ENCODE peak calls at places on chromosomes 2 and 18, in six cellular contexts. B, P, T, F, H and O are unnamed samples. For H3K9me2, the result is how much of the 10 kb centered on the place peaks cover.

GRCh38 chr18:5668087-5668715 is 124.4 kb upstream of the EPB41L3 start:
- DNase-seq in F (no peak), B (no peak), P (no peak), T (no peak), H (no peak), O (no peak)

GRCh38 chr2:219497495-219498279 is 1.0 kb upstream of the GMPPA start:
- DNase-seq in H (peak), F (peak), B (peak), P (peak), T (no peak), O (no peak)

GRCh38 chr2:237774811-237775553 is 23.6 kb upstream of the RBM44 start:
- DNase-seq in H (peak), P (peak), F (peak), T (peak), B (peak), O (peak)

GRCh38 chr18:68660355-68661183 is 54.3 kb downstream of the TMX3 start:
- DNase-seq in B (peak), F (peak), T (peak), P (peak), H (peak), O (peak)

GRCh38 chr2:158497486-158497885 is 40.7 kb downstream of the PKP4 start:
- DNase-seq in F (peak), T (no peak), H (no peak), B (no peak), P (peak), O (no peak)

GRCh38 chr2:44233450-44234128 is 41.7 kb upstream of the SLC3A1 start:
- DNase-seq in H (no peak), F (peak), T (no peak), P (peak), B (peak), O (no peak)

GRCh38 chr2:159960413-159960812 is 102.0 kb downstream of the PLA2R1 start:
- DNase-seq in B (no peak), H (peak), P (peak), T (no peak), F (peak), O (no peak)

GRCh38 chr2:207503234-207503633 is 26.5 kb upstream of the CREB1 start:
- DNase-seq in P (no peak), B (no peak), H (no peak), F (peak), T (no peak), O (no peak)

GRCh38 chr2:139529045-139529444 is 748.9 kb upstream of the NXPH2 start:
- DNase-seq in F (no peak), H (no peak), P (no peak), B (peak), T (no peak), O (no peak)

GRCh38 chr2:86054539-86055082 is 51.1 kb downstream of the POLR1A start:
- DNase-seq in B (no peak), F (no peak), P (no peak), H (no peak), T (no peak), O (no peak)

GRCh38 chr2:239397856-239398470 is 2.9 kb downstream of the HDAC4 start:
- DNase-seq in F (no peak), P (no peak), H (no peak), B (no peak), T (no peak), O (no peak)

GRCh38 chr18:13216092-13216582 is 2.4 kb upstream of the LDLRAD4 start:
- DNase-seq in T (peak), F (peak), H (peak), P (peak), B (peak), O (peak)

GRCh38 chr2:48356701-48357322 is 173.1 kb upstream of the STON1 start:
- DNase-seq in T (peak), H (no peak), P (no peak), F (no peak), B (peak), O (peak)

GRCh38 chr2:46829240-46829970 is 86.2 kb downstream of the MCFD2 start:
- DNase-seq in B (no peak), H (no peak), F (no peak), T (no peak), P (no peak), O (no peak)

GRCh38 chr2:1970341-1970740 is 226.0 kb upstream of the PXDN start:
- DNase-seq in P (no peak), T (no peak), H (no peak), B (no peak), F (no peak), O (no peak)

GRCh38 chr2:240481720-240482119 is 46.3 kb downstream of the GPC1 start:
- DNase-seq in B (peak), F (no peak), T (no peak), H (no peak), P (no peak), O (no peak)

GRCh38 chr2:134139615-134140014 is 114.3 kb upstream of the MGAT5 start:
- DNase-seq in T (no peak), P (peak), F (no peak), H (no peak), B (no peak), O (no peak)

GRCh38 chr2:176931588-176932563 is 280.7 kb upstream of the HNRNPA3 start:
- DNase-seq in T (peak), B (peak), H (peak), P (peak), F (peak), O (no peak)

GRCh38 chr2:154692927-154693326 is 5.6 kb upstream of the KCNJ3 start:
- DNase-seq in P (peak), H (peak), B (no peak), F (peak), T (no peak), O (no peak)

GRCh38 chr2:110853516-110853915 is 121.1 kb downstream of the ACOXL start:
- DNase-seq in H (peak), B (no peak), F (peak), P (peak), T (peak), O (peak)

GRCh38 chr2:20185176-20186022 is 39.5 kb downstream of the SDC1 start:
- DNase-seq in F (no peak), H (no peak), P (peak), B (no peak), T (no peak), O (no peak)

GRCh38 chr2:118047273-118047898 is 33.5 kb upstream of the CCDC93 start:
- DNase-seq in H (no peak), B (no peak), F (peak), T (no peak), P (peak), O (peak)

GRCh38 chr2:181656450-181657261 is at the start of gene CERKL:
- DNase-seq in P (peak), B (peak), F (peak), T (peak), H (peak), O (peak)

GRCh38 chr2:61889212-61889956 is 928 bp upstream of the CCT4 start:
- DNase-seq in H (no peak), T (no peak), B (no peak), F (no peak), P (no peak), O (no peak)
- H3K9ac ChIP-seq in H (peak), T (no peak), B (peak), F (peak), P (peak), O (peak)

GRCh38 chr18:58309099-58309498 is 265.1 kb downstream of the NEDD4L start:
- DNase-seq in B (no peak), T (no peak), P (no peak), H (no peak), F (no peak), O (no peak)
- H3K9me2 ChIP-seq in B (under half), T (under half), P (under half), H (under half), F (under half), O (under half)

GRCh38 chr18:75206637-75207297 is 2.2 kb downstream of the PTGR3 start:
- DNase-seq in H (no peak), B (no peak), F (no peak), T (no peak), P (no peak), O (no peak)

GRCh38 chr18:75207298-75208054 is 1.5 kb downstream of the PTGR3 start:
- DNase-seq in B (no peak), F (peak), H (no peak), P (peak), T (no peak), O (peak)

GRCh38 chr18:75204262-75204977 is 4.5 kb downstream of the PTGR3 start:
- DNase-seq in T (no peak), P (no peak), B (peak), F (peak), H (no peak), O (no peak)

GRCh38 chr18:75204978-75205759 is 3.8 kb downstream of the PTGR3 start:
- DNase-seq in P (no peak), H (no peak), F (no peak), T (no peak), B (no peak), O (no peak)

GRCh38 chr18:75205760-75206109 is 3.2 kb downstream of the PTGR3 start:
- DNase-seq in B (no peak), T (no peak), F (no peak), H (no peak), P (no peak), O (no peak)
- H3K9ac ChIP-seq in B (peak), T (no peak), F (no peak), H (no peak), P (no peak), O (no peak)

GRCh38 chr18:66949419-66949818 is 345.5 kb upstream of the CDH19 start:
- DNase-seq in T (no peak), H (no peak), F (no peak), B (no peak), P (no peak), O (no peak)
- H3K9me2 ChIP-seq in T (under half), H (under half), F (under half), B (under half), P (under half), O (under half)

GRCh38 chr2:37468139-37468538 is 123.7 kb downstream of the QPCT start:
- DNase-seq in T (no peak), H (no peak), P (no peak), B (no peak), F (peak), O (no peak)

GRCh38 chr2:37469126-37469525 is 124.7 kb downstream of the QPCT start:
- DNase-seq in T (no peak), H (no peak), B (no peak), P (no peak), F (no peak), O (no peak)

GRCh38 chr2:37472959-37473358 is 128.5 kb downstream of the QPCT start:
- DNase-seq in T (no peak), B (no peak), H (no peak), P (peak), F (peak), O (no peak)

GRCh38 chr2:37471104-37471503 is 126.7 kb downstream of the QPCT start:
- DNase-seq in B (no peak), P (no peak), H (no peak), F (no peak), T (no peak), O (no peak)

GRCh38 chr2:37471994-37472393 is 127.6 kb downstream of the QPCT start:
- DNase-seq in P (peak), H (no peak), F (peak), T (no peak), B (no peak), O (no peak)
- H3K9ac ChIP-seq in P (peak), H (no peak), F (peak), T (no peak), B (peak), O (no peak)

GRCh38 chr2:128638741-128639477 is 320.2 kb upstream of the HS6ST1 start:
- DNase-seq in P (no peak), F (peak), H (no peak), T (no peak), B (peak), O (no peak)
- H3K9me2 ChIP-seq in P (under half), F (under half), H (under half), T (under half), B (under half), O (under half)

GRCh38 chr2:189379731-189380261 is 61.5 kb upstream of the WDR75 start:
- DNase-seq in B (no peak), T (no peak), H (no peak), F (no peak), P (peak), O (no peak)

GRCh38 chr2:189382668-189383067 is 58.6 kb upstream of the WDR75 start:
- DNase-seq in H (no peak), P (no peak), T (no peak), F (no peak), B (no peak), O (no peak)

DNA sequence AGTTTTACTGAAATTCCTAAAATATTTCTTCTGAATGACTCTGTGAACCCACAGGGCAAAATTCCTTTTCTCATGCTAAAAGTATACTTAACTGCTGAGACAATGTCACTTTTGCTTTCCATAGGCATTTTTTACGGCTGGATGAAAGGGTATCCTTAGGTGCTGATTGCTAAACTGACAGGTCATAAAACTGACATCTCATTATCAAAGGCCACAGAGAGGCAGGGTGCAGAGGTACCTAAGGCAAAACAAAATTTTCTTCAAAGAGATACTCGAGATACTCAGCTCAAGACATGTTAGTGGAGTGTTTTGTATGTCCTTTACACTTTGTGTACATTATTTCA is 62.0 kb upstream of the WDR75 start:
- DNase-seq in F (peak), B (no peak), T (no peak), H (no peak), P (peak), O (no peak)
- H3K9ac ChIP-seq in F (peak), B (peak), T (no peak), H (no peak), P (peak), O (no peak)